ENCODE peak calls at places on chromosomes 12 and 14, in nine cellular contexts. S is activated T-cell treated with anti-CD3 and anti-CD28 coated beads for 1 hour; Y is spleen; J is CD8-positive, alpha-beta memory T cell; K is fibroblast of pulmonary artery; I is NCI-H1048; Q is HFF-Myc; P is heart right ventricle; X is astrocyte. E is an unnamed sample.

GRCh38 chr14:34007902-34008301 is 57.0 kb upstream of the EGLN3 start:
- DNase-seq in K (no peak), S (no peak), Y (no peak), J (no peak), P (no peak), X (no peak), I (no peak), Q (no peak), E (no peak)

GRCh38 chr12:80598004-80598606 is 109.3 kb upstream of the MYF6 start:
- DNase-seq in K (peak; percentile 81), Q (peak; percentile 32), I (no peak), S (no peak), J (no peak), X (peak; percentile 81), P (no peak), Y (no peak), E (no peak)

GRCh38 chr12:106234513-106234912 is 13.3 kb downstream of the CKAP4 start:
- DNase-seq in I (no peak), S (no peak), X (peak; percentile 69), J (no peak), K (peak; percentile 13), Y (no peak), P (no peak), Q (no peak), E (no peak)

GRCh38 chr12:56941299-56942017 is 7.2 kb upstream of the SDR9C7 start:
- DNase-seq in P (no peak), Y (no peak), X (peak; percentile 55), Q (peak; percentile 17), K (peak; percentile 56), S (no peak), I (no peak), J (no peak), E (no peak)

GRCh38 chr14:103045387-103045869 is 11.9 kb downstream of the CDC42BPB start:
- DNase-seq in X (no peak), J (no peak), P (no peak), K (no peak), Y (peak; percentile 64), I (no peak), Q (no peak), S (no peak), E (no peak)

GRCh38 chr12:57461326-57461903 is 1.8 kb downstream of the GLI1 start:
- DNase-seq in S (no peak), Y (peak; percentile 88), X (peak; percentile 43), J (no peak), I (no peak), P (peak; percentile 71), K (peak; percentile 37), Q (no peak), E (no peak)

GRCh38 chr14:57317248-57317833 is 48.6 kb downstream of the AP5M1 start:
- DNase-seq in I (peak; percentile 58), Y (peak; percentile 76), K (peak; percentile 86), P (peak; percentile 72), J (peak; percentile 54), Q (peak; percentile 50), X (peak; percentile 44), S (peak; percentile 69), E (peak; percentile 67)

GRCh38 chr12:18998343-18999270 is 130.9 kb upstream of the PLEKHA5 start:
- DNase-seq in P (no peak), X (peak; percentile 89), J (no peak), K (peak; percentile 72), S (no peak), Y (no peak), I (no peak), Q (peak; percentile 43), E (no peak)

GRCh38 chr14:91303091-91303923 is 58.8 kb upstream of the GPR68 start:
- DNase-seq in P (peak; percentile 82), Y (peak; percentile 70), K (peak; percentile 41), S (no peak), I (peak; percentile 36), X (no peak), J (peak; percentile 21), Q (no peak), E (no peak)

GRCh38 chr12:107732365-107732764 is 28.6 kb downstream of the PRDM4 start:
- DNase-seq in Q (no peak), K (no peak), S (no peak), X (no peak), J (no peak), Y (no peak), P (no peak), I (no peak), E (no peak)

GRCh38 chr14:69739486-69739885 is 27.5 kb upstream of the SRSF5 start:
- DNase-seq in X (no peak), Y (no peak), Q (no peak), I (no peak), J (no peak), K (no peak), S (no peak), P (no peak), E (no peak)

GRCh38 chr14:76056128-76056527 is 70.6 kb downstream of the IFT43 start:
- DNase-seq in P (no peak), S (no peak), K (peak; percentile 11), I (no peak), Q (no peak), J (no peak), X (no peak), Y (no peak), E (no peak)